ENCODE peak calls at places on chromosomes 12 and 14, in five cellular contexts. P, H, Y, T and G are unnamed samples.

GRCh38 chr14:102516531-102517411 is 7.2 kb upstream of the ANKRD9 start:
- DNase-seq in T (peak), Y (peak), P (no peak), H (peak), G (no peak)

GRCh38 chr12:53500776-53501614 is at the start of gene TARBP2:
- DNase-seq in T (peak), H (peak), P (peak), Y (peak), G (peak)

GRCh38 chr12:112810235-112810917 is 18.8 kb downstream of the RPH3A start:
- DNase-seq in Y (no peak), P (no peak), H (no peak), T (no peak), G (no peak)

GRCh38 chr14:56703947-56704346 is 106.3 kb downstream of the OTX2 start:
- DNase-seq in T (no peak), H (no peak), Y (no peak), P (no peak), G (no peak)

GRCh38 chr12:53886996-53887395 is 51.6 kb upstream of the HOXC13 start:
- DNase-seq in T (no peak), H (no peak), P (no peak), Y (no peak), G (no peak)

GRCh38 chr14:58690801-58691516 is 53.2 kb downstream of the DACT1 start:
- DNase-seq in Y (peak), T (no peak), H (no peak), P (no peak), G (no peak)

GRCh38 chr14:74302160-74302628 is 540 bp downstream of the ABCD4 start:
- DNase-seq in P (peak), Y (no peak), H (peak), T (no peak), G (peak)

GRCh38 chr12:45729233-45730115 is at the start of gene ARID2:
- DNase-seq in T (peak), P (peak), H (peak), Y (peak), G (no peak)

GRCh38 chr12:95574030-95574429 is 22.8 kb upstream of the USP44 start:
- DNase-seq in H (no peak), Y (peak), T (peak), P (no peak), G (no peak)

GRCh38 chr12:124388679-124389536 is 94.0 kb downstream of the RFLNA start:
- DNase-seq in Y (peak), P (peak), H (no peak), T (peak), G (no peak)

GRCh38 chr12:124388038-124388676 is 93.3 kb downstream of the RFLNA start:
- DNase-seq in P (no peak), H (no peak), Y (no peak), T (no peak), G (no peak)

GRCh38 chr12:124391340-124392261 is 96.7 kb downstream of the RFLNA start:
- DNase-seq in Y (no peak), P (peak), T (no peak), H (peak), G (no peak)

GRCh38 chr12:124390442-124391116 is 95.7 kb downstream of the RFLNA start:
- DNase-seq in P (peak), H (no peak), Y (no peak), T (no peak), G (no peak)

GRCh38 chr12:124389537-124390441 is 94.9 kb downstream of the RFLNA start:
- DNase-seq in P (no peak), T (no peak), H (no peak), Y (peak), G (no peak)
- H3K9ac ChIP-seq in P (peak), T (no peak), H (no peak), Y (no peak), G (no peak)

GRCh38 chr14:89351364-89351957 is 65.6 kb downstream of the FOXN3 start:
- DNase-seq in Y (peak), T (peak), P (peak), H (no peak), G (peak)
- H3K27ac ChIP-seq in Y (no peak), T (peak), P (peak), H (no peak), G (peak)

DNA sequence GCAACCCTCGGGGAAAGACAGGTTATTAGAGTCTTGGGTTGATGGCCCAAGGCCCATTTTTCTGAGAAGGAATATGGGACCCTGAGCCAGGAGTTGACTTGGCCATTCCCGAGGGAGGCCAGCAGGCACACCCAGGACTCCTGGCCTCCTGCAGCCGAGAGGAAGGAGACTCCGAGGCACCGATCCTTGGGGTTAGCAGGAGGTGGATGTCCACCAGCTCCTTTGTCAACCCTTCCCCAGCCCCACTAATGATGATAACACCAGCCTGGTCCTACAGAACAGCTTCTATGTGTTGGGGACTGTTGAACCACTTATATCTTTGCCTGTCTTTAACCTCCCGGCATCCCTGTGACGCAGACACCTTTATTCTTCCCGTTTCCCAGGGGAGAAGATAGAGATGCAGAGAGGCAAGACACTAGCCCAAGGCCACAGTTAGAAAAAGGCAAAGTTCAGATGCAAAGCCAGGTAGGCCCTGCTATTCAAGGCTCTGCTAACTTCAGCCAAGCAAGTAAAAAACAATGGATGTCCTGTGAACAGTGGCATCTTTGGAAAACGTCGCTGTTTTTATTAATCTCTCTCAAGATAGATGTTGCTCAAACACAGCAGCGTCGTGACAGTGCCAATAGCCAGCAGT is 767.3 kb upstream of the TBX3 start:
- DNase-seq in T (no peak), H (no peak), Y (no peak), P (no peak), G (no peak)
- H3K9ac ChIP-seq in T (no peak), H (no peak), Y (no peak), P (peak), G (no peak)

GRCh38 chr12:121888083-121888477 is 510 bp upstream of the PSMD9 start:
- DNase-seq in Y (no peak), T (no peak), P (no peak), H (no peak), G (no peak)
- H3K27ac ChIP-seq in Y (no peak), T (no peak), P (peak), H (peak), G (peak)

DNA sequence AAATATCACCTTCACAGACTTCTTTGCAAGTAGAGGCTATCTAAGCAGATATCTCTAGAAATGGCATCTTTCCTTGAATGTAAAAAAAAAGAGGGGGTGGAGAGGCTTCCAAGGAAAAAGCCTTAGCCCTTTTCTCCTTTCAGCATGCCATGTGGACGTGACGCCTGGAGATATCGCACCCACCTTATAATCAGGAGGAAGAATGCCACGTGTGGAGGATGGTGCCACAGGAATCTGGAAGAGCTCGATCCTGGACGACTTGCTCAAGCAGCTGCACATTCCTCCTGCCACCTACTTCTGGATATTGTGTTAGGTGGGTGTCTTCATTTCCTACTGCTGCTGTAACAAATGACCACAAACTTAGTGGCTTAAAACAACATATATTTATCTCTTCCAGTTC is 203.6 kb downstream of the NUAK1 start:
- DNase-seq in Y (no peak), H (no peak), P (peak), T (no peak), G (no peak)
- H3K9ac ChIP-seq in Y (no peak), H (no peak), P (peak), T (no peak), G (no peak)

GRCh38 chr12:132188451-132189298 is 44.4 kb downstream of the NOC4L start:
- DNase-seq in T (no peak), H (no peak), Y (no peak), P (no peak), G (no peak)
- H3K27ac ChIP-seq in T (no peak), H (no peak), Y (no peak), P (no peak), G (no peak)